ENCODE peak calls at places on chromosome 18, in seven cellular contexts. H is GM23338, V is Peyer's patch, E is DND-41, R is A549, A is dorsolateral prefrontal cortex, G is breast epithelium. U is an unnamed sample.
A peak's percentile ranks its signal among the peaks of the same experiment; 100 is the strongest.

GRCh38 chr18:49561377-49562193 is at the start of gene LIPG:
- DNase-seq in H (peak; percentile 94), V (peak; percentile 88), E (no peak), R (peak; percentile 25), A (peak; percentile 50), G (no peak), U (peak; percentile 82)

GRCh38 chr18:50622320-50622719 is 62.4 kb downstream of the MAPK4 start:
- DNase-seq in H (no peak), V (no peak), E (no peak), R (no peak), A (no peak), G (no peak), U (no peak)

GRCh38 chr18:50240083-50240563 is 26.2 kb downstream of the CFAP53 start:
- DNase-seq in H (no peak), V (no peak), E (no peak), R (peak; percentile 32), A (no peak), G (no peak), U (peak; percentile 94)

GRCh38 chr18:25005602-25006375 is 346.2 kb downstream of the ZNF521 start:
- DNase-seq in H (no peak), V (no peak), E (no peak), R (no peak), A (no peak), G (no peak), U (no peak)

GRCh38 chr18:46469186-46469915 is 187.7 kb downstream of the LOXHD1 start:
- DNase-seq in H (no peak), V (no peak), E (no peak), R (peak; percentile 13), A (no peak), G (peak; percentile 78), U (no peak)

GRCh38 chr18:55404811-55405654 is 183.0 kb downstream of the TCF4 start:
- DNase-seq in H (no peak), V (no peak), E (no peak), R (no peak), A (no peak), G (no peak), U (no peak)

GRCh38 chr18:6724331-6724730 is 5.2 kb upstream of the ARHGAP28 start:
- DNase-seq in H (no peak), V (no peak), E (no peak), R (no peak), A (no peak), G (no peak), U (no peak)

GRCh38 chr18:55694291-55694690 is 106.3 kb upstream of the TCF4 start:
- DNase-seq in H (no peak), V (no peak), E (no peak), R (no peak), A (no peak), G (no peak), U (peak; percentile 56)

GRCh38 chr18:11310476-11311086 is 161.2 kb upstream of the PIEZO2 start:
- DNase-seq in H (peak; percentile 76), V (peak; percentile 54), E (peak; percentile 66), R (peak; percentile 52), A (no peak), G (no peak), U (no peak)

GRCh38 chr18:58997811-58998337 is 133.2 kb downstream of the ZNF532 start:
- DNase-seq in H (no peak), V (no peak), E (no peak), R (peak; percentile 79), A (no peak), G (no peak), U (no peak)

GRCh38 chr18:51196811-51197660 is 445 bp downstream of the MEX3C start:
- DNase-seq in H (peak; percentile 47), V (peak; percentile 70), E (peak; percentile 54), R (peak; percentile 24), A (no peak), G (peak; percentile 64), U (no peak)

GRCh38 chr18:54392621-54393023 is 34.9 kb downstream of the C18orf54 start:
- DNase-seq in H (peak; percentile 86), V (no peak), E (no peak), R (peak; percentile 52), A (no peak), G (no peak), U (peak; percentile 14)

GRCh38 chr18:29849145-29849544 is 1193.4 kb downstream of the DSC3 start:
- DNase-seq in H (no peak), V (no peak), E (no peak), R (no peak), A (no peak), G (no peak), U (peak; percentile 16)

GRCh38 chr18:10432781-10433180 is 21.7 kb upstream of the APCDD1 start:
- DNase-seq in H (no peak), V (no peak), E (no peak), R (no peak), A (no peak), G (no peak), U (peak; percentile 68)

GRCh38 chr18:24010673-24011072 is 3.9 kb upstream of the TTC39C start:
- DNase-seq in H (peak; percentile 24), V (no peak), E (no peak), R (no peak), A (no peak), G (no peak), U (no peak)

GRCh38 chr18:56200381-56200831 is 438.0 kb downstream of the TXNL1 start:
- DNase-seq in H (no peak), V (no peak), E (no peak), R (peak; percentile 0), A (no peak), G (no peak), U (no peak)

GRCh38 chr18:22346968-22347611 is 70.6 kb downstream of the CTAGE1 start:
- DNase-seq in H (peak; percentile 81), V (peak; percentile 88), E (no peak), R (no peak), A (no peak), G (no peak), U (no peak)

GRCh38 chr18:4270988-4271387 is 184.1 kb downstream of the DLGAP1 start:
- DNase-seq in H (no peak), V (no peak), E (no peak), R (no peak), A (no peak), G (no peak), U (no peak)
- H3K27ac ChIP-seq in H (no peak overlapping the region), V (no peak overlapping the region), E (no peak overlapping the region), R (no peak overlapping the region), A (no peak overlapping the region), G (no peak overlapping the region), U (no peak overlapping the region)

GRCh38 chr18:13587937-13588336 is 138.4 kb downstream of the FAM210A start:
- DNase-seq in H (no peak), V (no peak), E (no peak), R (no peak), A (no peak), G (no peak), U (no peak)
- H3K27ac ChIP-seq in H (no peak overlapping the region), V (no peak overlapping the region), E (peak overlapping the region; percentile 45), R (no peak overlapping the region), A (peak overlapping the region; percentile 69), G (no peak overlapping the region), U (no peak overlapping the region)

DNA sequence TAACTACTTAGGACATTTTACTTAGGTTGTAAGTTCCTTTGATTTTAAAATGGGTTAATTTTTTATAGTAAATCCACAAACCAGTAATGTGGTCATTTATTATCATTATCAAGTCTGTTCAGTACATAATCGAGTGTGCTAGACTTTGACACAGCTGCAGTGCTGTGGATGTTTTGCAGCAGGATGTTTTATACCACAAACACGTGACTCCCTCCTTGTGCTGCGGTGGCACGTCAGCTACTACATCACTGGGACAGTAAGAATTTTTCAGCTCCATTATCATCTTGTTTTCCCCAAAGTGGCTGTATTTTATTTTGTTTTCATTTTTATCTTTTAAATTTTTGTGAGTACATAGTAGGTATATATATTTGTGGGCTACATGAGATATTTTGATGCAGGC is 70.0 kb downstream of the ATP9B start:
- DNase-seq in H (no peak), V (no peak), E (peak; percentile 65), R (no peak), A (no peak), G (no peak), U (no peak)
- H3K27ac ChIP-seq in H (no peak overlapping the region), V (no peak overlapping the region), E (peak overlapping the region; percentile 73), R (no peak overlapping the region), A (no peak overlapping the region), G (no peak overlapping the region), U (no peak overlapping the region)

DNA sequence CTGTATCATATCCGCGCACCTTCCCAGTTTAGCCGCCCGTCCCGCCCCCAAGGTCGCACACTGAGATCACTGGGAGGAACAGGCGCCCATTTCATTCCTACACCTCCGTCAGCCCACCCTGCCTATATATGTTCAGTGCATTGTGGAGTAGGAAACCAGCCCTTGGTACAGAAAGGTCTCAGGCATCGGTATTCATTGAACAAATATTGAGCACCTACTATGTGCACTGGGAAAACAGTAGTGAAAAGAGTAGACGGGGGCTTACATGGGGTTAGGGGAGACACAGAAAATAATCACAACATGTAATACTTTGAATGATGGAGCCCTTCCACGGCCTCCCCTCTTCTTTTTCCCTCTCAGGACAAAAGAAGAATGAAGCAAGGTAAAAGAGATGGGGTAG is 760 bp upstream of the FECH start:
- DNase-seq in H (peak; percentile 18), V (no peak), E (no peak), R (no peak), A (no peak), G (no peak), U (no peak)
- H3K27ac ChIP-seq in H (no peak overlapping the region), V (no peak overlapping the region), E (no peak overlapping the region), R (peak overlapping the region; percentile 97), A (peak overlapping the region; percentile 90), G (peak overlapping the region; percentile 91), U (peak overlapping the region; percentile 70)

DNA sequence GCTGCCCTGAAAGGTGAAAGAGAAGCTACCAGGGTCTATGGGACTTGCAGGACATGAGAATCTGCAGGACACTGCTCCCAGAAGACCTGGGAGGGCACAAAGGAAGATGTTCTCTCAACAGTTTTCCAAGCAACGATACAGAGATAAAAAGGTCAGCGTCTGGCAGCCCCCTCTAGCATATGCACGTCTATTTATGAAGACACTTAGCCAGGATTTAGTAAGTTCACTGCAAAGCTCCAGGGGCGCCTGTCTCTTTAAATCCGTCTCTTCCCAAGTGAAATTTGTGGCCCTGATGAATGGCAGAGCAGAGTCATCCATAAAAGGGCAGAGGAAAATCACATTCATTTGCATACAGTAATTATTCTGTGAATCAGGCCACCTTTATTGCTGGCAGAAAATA is 390.8 kb upstream of the SMIM21 start:
- DNase-seq in H (no peak), V (no peak), E (no peak), R (no peak), A (no peak), G (no peak), U (no peak)
- H3K27ac ChIP-seq in H (no peak overlapping the region), V (no peak overlapping the region), E (no peak overlapping the region), R (no peak overlapping the region), A (no peak overlapping the region), G (no peak overlapping the region), U (no peak overlapping the region)

DNA sequence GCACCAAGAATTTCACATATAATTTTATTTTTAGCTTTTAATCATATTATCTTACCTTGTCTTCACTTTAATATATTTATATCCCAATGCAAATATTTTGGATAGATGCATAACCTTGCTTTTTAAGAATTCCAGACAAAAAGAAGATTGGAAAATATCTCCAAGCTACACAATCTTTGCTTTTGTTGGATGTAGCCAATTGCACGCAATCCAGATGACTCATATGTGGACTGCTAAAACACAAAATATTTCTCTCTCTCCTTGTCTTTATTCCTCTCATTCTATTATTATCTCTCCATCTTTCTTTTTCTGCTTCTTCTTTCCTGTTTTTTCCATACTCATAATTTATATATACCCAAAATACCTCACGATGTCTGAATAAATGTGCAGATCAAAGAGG is 92.4 kb upstream of the DSEL start:
- DNase-seq in H (no peak), V (no peak), E (no peak), R (no peak), A (no peak), G (no peak), U (no peak)
- H3K27ac ChIP-seq in H (no peak overlapping the region), V (no peak overlapping the region), E (no peak overlapping the region), R (no peak overlapping the region), A (no peak overlapping the region), G (no peak overlapping the region), U (no peak overlapping the region)

GRCh38 chr18:3679254-3679653 is 229.3 kb downstream of the TGIF1 start:
- DNase-seq in H (no peak), V (no peak), E (no peak), R (no peak), A (no peak), G (no peak), U (peak; percentile 79)
- H3K27ac ChIP-seq in H (no peak overlapping the region), V (no peak overlapping the region), E (no peak overlapping the region), R (peak overlapping the region; percentile 60), A (no peak overlapping the region), G (peak overlapping the region; percentile 75), U (peak overlapping the region; percentile 79)